ENCODE peak calls at places on chromosomes 13 and 19, in eight cellular contexts. Z is iris pigment epithelial cell, K is adrenal gland, X is B cell, P is breast epithelium, G is SW 1271, Y is retina, I is lower leg skin. B is an unnamed sample.

GRCh38 chr13:112220296-112220875 is 153.4 kb downstream of the SOX1 start:
- DNase-seq in Z (no peak), K (no peak), X (no peak), P (no peak), G (no peak), Y (no peak), I (no peak), B (no peak)

GRCh38 chr19:16476401-16476800 is 4.6 kb upstream of the EPS15L1 start:
- DNase-seq in Z (no peak), K (no peak), X (no peak), P (no peak), G (no peak), Y (no peak), I (no peak), B (no peak)

GRCh38 chr13:33743438-33744368 is 74.2 kb upstream of the RFC3 start:
- DNase-seq in Z (peak; percentile 25), K (no peak), X (no peak), P (no peak), G (no peak), Y (no peak), I (no peak), B (no peak)

GRCh38 chr19:1864480-1865171 is 1.2 kb upstream of the KLF16 start:
- DNase-seq in Z (peak; percentile 46), K (peak; percentile 81), X (peak; percentile 88), P (no peak), G (peak; percentile 56), Y (peak; percentile 87), I (no peak), B (no peak)

GRCh38 chr13:30832845-30833332 is 73.2 kb upstream of the MEDAG start:
- DNase-seq in Z (peak; percentile 63), K (peak; percentile 87), X (no peak), P (peak; percentile 95), G (no peak), Y (peak; percentile 53), I (peak; percentile 41), B (no peak)

GRCh38 chr19:7617735-7618134 is 11.6 kb downstream of the XAB2 start:
- DNase-seq in Z (no peak), K (no peak), X (no peak), P (no peak), G (no peak), Y (no peak), I (no peak), B (no peak)

GRCh38 chr13:39448831-39449230 is 154.2 kb downstream of the LHFPL6 start:
- DNase-seq in Z (peak; percentile 46), K (no peak), X (no peak), P (no peak), G (no peak), Y (no peak), I (no peak), B (no peak)

GRCh38 chr19:48639483-48640375 is 2.5 kb upstream of the DBP start:
- DNase-seq in Z (no peak), K (peak; percentile 60), X (no peak), P (no peak), G (no peak), Y (no peak), I (no peak), B (no peak)

GRCh38 chr19:4730740-4731171 is 7.1 kb upstream of the DPP9 start:
- DNase-seq in Z (no peak), K (no peak), X (peak; percentile 64), P (no peak), G (no peak), Y (no peak), I (no peak), B (no peak)